ENCODE peak calls at places on chromosomes 7 and 10, in seven cellular contexts. One of them, this sample, is unnamed.

GRCh38 chr7:37372750-37373149 is 75.9 kb downstream of the ELMO1 start:
- DNase-seq in mesothelial cell of epicardium: no peak
- DNase-seq in activated CD4-positive, alpha-beta T cell treated with anti-CD3 and anti-CD28 coated beads, Interleukin-2, amount 10 ng/mL, durations not matched to agents 7 days and 5 days: no peak
- DNase-seq in activated naive CD4-positive, alpha-beta T cell treated with anti-CD3 and anti-CD28 coated beads for 36 hours: no peak
- DNase-seq in AG04450: no peak
- DNase-seq in iPS-NIHi11: no peak
- DNase-seq in HEK293T: no peak
- DNase-seq in this sample: no peak

GRCh38 chr10:103442031-103442461 is 10.1 kb downstream of the CALHM2 start:
- DNase-seq in HEK293T: no peak
- DNase-seq in activated naive CD4-positive, alpha-beta T cell treated with anti-CD3 and anti-CD28 coated beads for 36 hours: no peak
- DNase-seq in activated CD4-positive, alpha-beta T cell treated with anti-CD3 and anti-CD28 coated beads, Interleukin-2, amount 10 ng/mL, durations not matched to agents 7 days and 5 days: no peak
- DNase-seq in mesothelial cell of epicardium: no peak
- DNase-seq in AG04450: no peak
- DNase-seq in iPS-NIHi11: no peak
- DNase-seq in this sample: no peak

GRCh38 chr7:39465055-39465929 is 100.9 kb upstream of the YAE1 start:
- DNase-seq in mesothelial cell of epicardium: peak
- DNase-seq in AG04450: peak
- DNase-seq in activated CD4-positive, alpha-beta T cell treated with anti-CD3 and anti-CD28 coated beads, Interleukin-2, amount 10 ng/mL, durations not matched to agents 7 days and 5 days: peak
- DNase-seq in activated naive CD4-positive, alpha-beta T cell treated with anti-CD3 and anti-CD28 coated beads for 36 hours: peak
- DNase-seq in iPS-NIHi11: peak
- DNase-seq in HEK293T: peak
- DNase-seq in this sample: peak

GRCh38 chr7:127807340-127807739 is 155.3 kb downstream of the SND1 start:
- DNase-seq in activated CD4-positive, alpha-beta T cell treated with anti-CD3 and anti-CD28 coated beads, Interleukin-2, amount 10 ng/mL, durations not matched to agents 7 days and 5 days: no peak
- DNase-seq in iPS-NIHi11: no peak
- DNase-seq in activated naive CD4-positive, alpha-beta T cell treated with anti-CD3 and anti-CD28 coated beads for 36 hours: no peak
- DNase-seq in mesothelial cell of epicardium: no peak
- DNase-seq in AG04450: no peak
- DNase-seq in HEK293T: no peak
- DNase-seq in this sample: no peak

GRCh38 chr10:43890124-43890523 is 241.4 kb upstream of the ZNF32 start:
- DNase-seq in AG04450: no peak
- DNase-seq in HEK293T: no peak
- DNase-seq in iPS-NIHi11: no peak
- DNase-seq in activated CD4-positive, alpha-beta T cell treated with anti-CD3 and anti-CD28 coated beads, Interleukin-2, amount 10 ng/mL, durations not matched to agents 7 days and 5 days: no peak
- DNase-seq in activated naive CD4-positive, alpha-beta T cell treated with anti-CD3 and anti-CD28 coated beads for 36 hours: no peak
- DNase-seq in mesothelial cell of epicardium: no peak
- DNase-seq in this sample: no peak

GRCh38 chr7:128427289-128427891 is 17.6 kb upstream of the IMPDH1 start:
- DNase-seq in iPS-NIHi11: peak
- DNase-seq in activated CD4-positive, alpha-beta T cell treated with anti-CD3 and anti-CD28 coated beads, Interleukin-2, amount 10 ng/mL, durations not matched to agents 7 days and 5 days: peak
- DNase-seq in activated naive CD4-positive, alpha-beta T cell treated with anti-CD3 and anti-CD28 coated beads for 36 hours: peak
- DNase-seq in HEK293T: peak
- DNase-seq in AG04450: no peak
- DNase-seq in mesothelial cell of epicardium: no peak
- DNase-seq in this sample: peak

GRCh38 chr10:121935702-121936101 is 7.9 kb upstream of the ATE1 start:
- DNase-seq in mesothelial cell of epicardium: no peak
- DNase-seq in activated naive CD4-positive, alpha-beta T cell treated with anti-CD3 and anti-CD28 coated beads for 36 hours: no peak
- DNase-seq in AG04450: no peak
- DNase-seq in activated CD4-positive, alpha-beta T cell treated with anti-CD3 and anti-CD28 coated beads, Interleukin-2, amount 10 ng/mL, durations not matched to agents 7 days and 5 days: no peak
- DNase-seq in HEK293T: no peak
- DNase-seq in iPS-NIHi11: no peak
- DNase-seq in this sample: peak

GRCh38 chr7:104967595-104967994 is 46.4 kb upstream of the KMT2E start:
- DNase-seq in activated naive CD4-positive, alpha-beta T cell treated with anti-CD3 and anti-CD28 coated beads for 36 hours: no peak
- DNase-seq in mesothelial cell of epicardium: no peak
- DNase-seq in activated CD4-positive, alpha-beta T cell treated with anti-CD3 and anti-CD28 coated beads, Interleukin-2, amount 10 ng/mL, durations not matched to agents 7 days and 5 days: no peak
- DNase-seq in iPS-NIHi11: no peak
- DNase-seq in AG04450: no peak
- DNase-seq in HEK293T: no peak
- DNase-seq in this sample: no peak

GRCh38 chr10:58511765-58512469 is 755 bp upstream of the BICC1 start:
- DNase-seq in HEK293T: no peak
- DNase-seq in iPS-NIHi11: peak
- DNase-seq in AG04450: no peak
- DNase-seq in activated naive CD4-positive, alpha-beta T cell treated with anti-CD3 and anti-CD28 coated beads for 36 hours: no peak
- DNase-seq in mesothelial cell of epicardium: peak
- DNase-seq in activated CD4-positive, alpha-beta T cell treated with anti-CD3 and anti-CD28 coated beads, Interleukin-2, amount 10 ng/mL, durations not matched to agents 7 days and 5 days: no peak
- DNase-seq in this sample: no peak

GRCh38 chr7:102890971-102891692 is 21.7 kb upstream of the LRRC17 start:
- DNase-seq in activated naive CD4-positive, alpha-beta T cell treated with anti-CD3 and anti-CD28 coated beads for 36 hours: no peak
- DNase-seq in activated CD4-positive, alpha-beta T cell treated with anti-CD3 and anti-CD28 coated beads, Interleukin-2, amount 10 ng/mL, durations not matched to agents 7 days and 5 days: no peak
- DNase-seq in HEK293T: no peak
- DNase-seq in mesothelial cell of epicardium: no peak
- DNase-seq in AG04450: no peak
- DNase-seq in iPS-NIHi11: no peak
- DNase-seq in this sample: no peak

GRCh38 chr10:101818958-101819633 is 852 bp upstream of the OGA start:
- DNase-seq in AG04450: no peak
- DNase-seq in mesothelial cell of epicardium: peak
- DNase-seq in activated CD4-positive, alpha-beta T cell treated with anti-CD3 and anti-CD28 coated beads, Interleukin-2, amount 10 ng/mL, durations not matched to agents 7 days and 5 days: no peak
- DNase-seq in HEK293T: peak
- DNase-seq in iPS-NIHi11: peak
- DNase-seq in activated naive CD4-positive, alpha-beta T cell treated with anti-CD3 and anti-CD28 coated beads for 36 hours: no peak
- DNase-seq in this sample: no peak

GRCh38 chr10:18607503-18607902 is 43.9 kb downstream of the NSUN6 start:
- DNase-seq in activated naive CD4-positive, alpha-beta T cell treated with anti-CD3 and anti-CD28 coated beads for 36 hours: peak
- DNase-seq in AG04450: peak
- DNase-seq in mesothelial cell of epicardium: no peak
- DNase-seq in HEK293T: peak
- DNase-seq in activated CD4-positive, alpha-beta T cell treated with anti-CD3 and anti-CD28 coated beads, Interleukin-2, amount 10 ng/mL, durations not matched to agents 7 days and 5 days: no peak
- DNase-seq in iPS-NIHi11: peak
- DNase-seq in this sample: peak

GRCh38 chr10:95181731-95182130 is 12.3 kb upstream of the ACSM6 start:
- DNase-seq in iPS-NIHi11: no peak
- DNase-seq in activated naive CD4-positive, alpha-beta T cell treated with anti-CD3 and anti-CD28 coated beads for 36 hours: no peak
- DNase-seq in HEK293T: no peak
- DNase-seq in AG04450: no peak
- DNase-seq in mesothelial cell of epicardium: no peak
- DNase-seq in activated CD4-positive, alpha-beta T cell treated with anti-CD3 and anti-CD28 coated beads, Interleukin-2, amount 10 ng/mL, durations not matched to agents 7 days and 5 days: no peak
- DNase-seq in this sample: no peak

GRCh38 chr10:48253970-48254657 is 20.4 kb downstream of the FRMPD2 start:
- DNase-seq in activated CD4-positive, alpha-beta T cell treated with anti-CD3 and anti-CD28 coated beads, Interleukin-2, amount 10 ng/mL, durations not matched to agents 7 days and 5 days: no peak
- DNase-seq in HEK293T: no peak
- DNase-seq in iPS-NIHi11: no peak
- DNase-seq in activated naive CD4-positive, alpha-beta T cell treated with anti-CD3 and anti-CD28 coated beads for 36 hours: no peak
- DNase-seq in mesothelial cell of epicardium: no peak
- DNase-seq in AG04450: no peak
- DNase-seq in this sample: no peak

GRCh38 chr10:119654540-119654939 is 3.4 kb downstream of the BAG3 start:
- DNase-seq in activated naive CD4-positive, alpha-beta T cell treated with anti-CD3 and anti-CD28 coated beads for 36 hours: no peak
- DNase-seq in iPS-NIHi11: no peak
- DNase-seq in activated CD4-positive, alpha-beta T cell treated with anti-CD3 and anti-CD28 coated beads, Interleukin-2, amount 10 ng/mL, durations not matched to agents 7 days and 5 days: no peak
- DNase-seq in HEK293T: no peak
- DNase-seq in AG04450: no peak
- DNase-seq in mesothelial cell of epicardium: no peak
- DNase-seq in this sample: no peak